ENCODE peak calls at places on chromosome 15, in seven cellular contexts. P is astrocyte of the spinal cord, H is adrenal gland, N is testis, B is SK-N-SH, A is mucosa of descending colon, Y is neural progenitor cell. E is an unnamed sample.

GRCh38 chr15:46344115-46344749 is 709.4 kb downstream of the SQOR start:
- DNase-seq in B (no peak), Y (no peak), A (no peak), H (no peak), N (no peak), P (no peak), E (peak)

GRCh38 chr15:63357061-63357460 is 24.6 kb downstream of the CA12 start:
- DNase-seq in A (no peak), H (no peak), B (no peak), N (no peak), P (no peak), Y (no peak), E (no peak)

GRCh38 chr15:38696120-38696727 is 131.6 kb upstream of the RASGRP1 start:
- DNase-seq in A (peak), N (no peak), B (no peak), P (peak), H (no peak), Y (no peak), E (no peak)

GRCh38 chr15:45594835-45595530 is 7.8 kb downstream of the BLOC1S6 start:
- DNase-seq in N (no peak), Y (no peak), H (no peak), A (no peak), B (no peak), P (no peak), E (no peak)

GRCh38 chr15:85009435-85009834 is 27.8 kb downstream of the PDE8A start:
- DNase-seq in P (no peak), A (no peak), H (no peak), N (no peak), Y (no peak), B (no peak), E (no peak)

GRCh38 chr15:29103825-29104565 is 165.6 kb downstream of the NSMCE3 start:
- DNase-seq in A (peak), N (peak), H (peak), P (peak), B (no peak), Y (peak), E (peak)

GRCh38 chr15:71780349-71780976 is 29.9 kb upstream of the NR2E3 start:
- DNase-seq in B (peak), A (no peak), P (peak), Y (peak), N (peak), H (no peak), E (peak)

GRCh38 chr15:98063311-98063710 is 102.8 kb downstream of the ARRDC4 start:
- DNase-seq in N (no peak), B (no peak), P (no peak), Y (no peak), H (no peak), A (no peak), E (no peak)

GRCh38 chr15:94236638-94237037 is 5.3 kb downstream of the MCTP2 start:
- DNase-seq in Y (no peak), H (no peak), N (no peak), A (no peak), B (no peak), P (no peak), E (peak)

GRCh38 chr15:71203573-71204444 is 88.5 kb downstream of the THSD4 start:
- DNase-seq in A (no peak), H (no peak), N (no peak), Y (peak), B (no peak), P (no peak), E (no peak)

GRCh38 chr15:79431636-79432344 is at the start of gene MINAR1:
- DNase-seq in P (peak), H (peak), N (peak), A (no peak), Y (peak), B (peak), E (peak)

GRCh38 chr15:69315402-69316110 is 16.8 kb downstream of the PAQR5 start:
- DNase-seq in P (no peak), N (no peak), A (no peak), Y (no peak), B (peak), H (no peak), E (no peak)

GRCh38 chr15:69319384-69320375 is 21.0 kb downstream of the PAQR5 start:
- DNase-seq in A (no peak), N (no peak), P (no peak), B (no peak), Y (no peak), H (no peak), E (no peak)

GRCh38 chr15:69317392-69317841 is 18.7 kb downstream of the PAQR5 start:
- DNase-seq in N (no peak), H (no peak), A (no peak), Y (no peak), P (no peak), B (no peak), E (no peak)

GRCh38 chr15:69316281-69316680 is 17.6 kb downstream of the PAQR5 start:
- DNase-seq in P (no peak), A (no peak), N (no peak), B (no peak), Y (no peak), H (no peak), E (no peak)

DNA sequence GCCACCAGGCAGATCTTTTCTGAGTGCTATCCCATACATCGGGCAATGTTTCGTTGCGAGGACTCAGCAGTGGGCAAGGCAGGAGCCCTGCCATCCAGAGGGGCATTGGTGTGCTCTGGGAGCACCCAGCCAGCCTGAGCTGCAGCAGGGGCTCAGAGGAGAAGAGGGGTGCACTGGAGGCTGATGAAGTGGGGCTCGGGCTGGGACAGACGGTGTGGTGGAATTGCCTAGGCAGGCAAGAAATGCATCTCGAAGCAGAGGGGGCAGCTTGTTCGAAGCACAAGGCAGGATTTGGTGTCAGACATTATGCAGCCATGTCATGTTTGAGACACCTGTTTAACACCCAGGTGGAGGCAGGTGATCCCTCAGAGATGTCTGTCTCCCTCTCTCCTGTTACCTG is 19.3 kb downstream of the PAQR5 start:
- DNase-seq in Y (no peak), H (no peak), B (peak), A (no peak), N (no peak), P (no peak), E (no peak)
- H3K4me3 ChIP-seq in Y (no peak), H (no peak), B (no peak), A (no peak), N (no peak), P (no peak), E (no peak)

DNA sequence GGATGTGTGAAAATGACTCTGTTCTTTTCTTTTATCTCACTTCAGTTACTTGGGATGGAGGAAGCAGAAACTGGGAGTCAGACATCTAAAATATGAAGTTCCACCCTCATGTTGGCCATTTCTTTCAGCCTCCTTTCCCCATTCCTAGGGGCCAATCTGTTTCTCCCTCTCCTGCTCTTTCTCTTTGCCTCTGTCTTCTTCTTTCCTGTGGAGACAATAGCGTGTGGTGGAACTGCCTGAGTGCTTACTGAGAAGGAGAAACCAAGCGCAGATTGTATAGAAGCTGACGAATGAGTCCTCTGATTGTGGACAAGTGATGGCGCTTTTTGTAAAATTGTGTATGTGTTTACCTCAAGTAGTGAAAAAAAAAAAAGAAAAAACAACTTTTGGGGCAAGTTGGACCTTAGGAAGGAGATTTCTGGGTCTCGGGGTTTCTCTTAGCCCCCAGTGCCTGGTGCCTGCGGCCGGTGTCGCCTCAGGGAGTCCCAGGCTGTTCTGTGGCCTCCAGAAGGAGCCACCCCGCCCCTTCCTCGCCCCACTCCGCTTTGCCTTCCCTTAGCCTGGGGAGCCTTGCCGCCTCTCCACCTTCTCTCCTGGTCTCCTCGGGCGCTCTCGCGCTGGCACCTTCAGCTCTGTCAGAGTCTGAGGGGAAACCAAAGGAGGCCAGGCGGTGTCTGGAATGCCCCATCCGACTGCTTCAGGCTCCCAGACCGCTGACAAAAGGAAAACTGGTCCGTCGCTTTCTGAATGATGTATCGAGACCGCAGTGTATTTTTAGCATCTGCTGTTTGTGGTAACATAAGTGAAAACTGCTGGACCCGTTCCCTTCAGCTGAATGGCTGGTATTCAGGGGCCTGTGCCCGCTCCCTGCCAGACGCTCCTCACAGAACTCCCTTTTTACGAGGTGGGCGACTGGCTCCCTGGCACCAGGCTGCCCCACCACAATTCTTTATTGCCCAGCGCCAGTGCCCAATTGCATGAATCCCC is 30.1 kb downstream of the SCG5 start:
- DNase-seq in Y (no peak), B (no peak), H (no peak), A (no peak), N (no peak), P (no peak), E (no peak)
- H3K4me3 ChIP-seq in Y (no peak), B (no peak), H (no peak), A (no peak), N (peak), P (no peak), E (no peak)

GRCh38 chr15:100778831-100779288 is 100.8 kb upstream of the ALDH1A3 start:
- DNase-seq in B (no peak), N (peak), Y (peak), H (no peak), P (no peak), A (no peak), E (no peak)
- H3K4me3 ChIP-seq in B (no peak), N (no peak), Y (no peak), H (no peak), P (no peak), A (no peak), E (no peak)

DNA sequence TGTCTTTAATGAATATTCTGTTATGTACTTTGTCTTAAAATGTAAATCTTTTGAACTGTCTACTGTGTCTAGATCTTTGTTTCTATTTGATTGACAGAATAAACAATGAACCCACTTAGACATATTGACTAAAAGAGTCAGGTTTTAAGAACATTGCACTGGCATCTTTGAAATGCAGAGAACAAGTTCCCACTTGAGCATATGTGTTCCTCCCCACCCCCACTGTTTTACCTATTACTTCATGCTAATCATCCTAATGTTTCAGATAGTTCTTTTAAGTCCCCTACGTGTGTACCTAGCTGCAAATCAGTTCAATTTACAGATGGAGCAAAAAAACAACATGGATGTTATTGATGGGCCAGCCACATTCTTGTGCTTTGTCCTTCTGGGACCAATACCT is 11.7 kb upstream of the TCF12 start:
- DNase-seq in N (no peak), B (no peak), P (no peak), Y (no peak), H (no peak), A (no peak), E (peak)
- H3K4me3 ChIP-seq in N (no peak), B (no peak), P (no peak), Y (no peak), H (no peak), A (no peak), E (no peak)

GRCh38 chr15:90903733-90904536 is 833 bp downstream of the MAN2A2 start:
- DNase-seq in H (no peak), Y (peak), N (peak), B (no peak), A (peak), P (no peak), E (peak)
- H3K4me3 ChIP-seq in H (peak), Y (peak), N (peak), B (peak), A (no peak), P (peak), E (peak)

GRCh38 chr15:65066001-65066634 is 1.7 kb downstream of the RASL12 start:
- DNase-seq in H (no peak), B (no peak), P (no peak), A (no peak), N (no peak), Y (peak), E (no peak)
- H3K4me3 ChIP-seq in H (no peak), B (no peak), P (no peak), A (no peak), N (peak), Y (peak), E (no peak)

GRCh38 chr15:78130012-78130353 is 1.3 kb downstream of the CIB2 start:
- DNase-seq in P (no peak), A (no peak), Y (no peak), N (no peak), B (no peak), H (no peak), E (no peak)

GRCh38 chr15:78131295-78132021 is at the start of gene CIB2:
- DNase-seq in N (peak), A (peak), B (peak), H (peak), Y (peak), P (peak), E (no peak)

GRCh38 chr15:78129098-78130011 is 1.9 kb downstream of the CIB2 start:
- DNase-seq in H (peak), A (no peak), Y (no peak), B (no peak), P (no peak), N (no peak), E (no peak)

GRCh38 chr15:78127882-78128281 is 3.4 kb downstream of the CIB2 start:
- DNase-seq in B (no peak), H (no peak), A (no peak), P (no peak), N (no peak), Y (no peak), E (no peak)

GRCh38 chr15:78130466-78131294 is 565 bp downstream of the CIB2 start:
- DNase-seq in B (peak), A (peak), H (peak), Y (no peak), P (no peak), N (peak), E (no peak)
- H3K4me3 ChIP-seq in B (peak), A (peak), H (peak), Y (peak), P (peak), N (peak), E (peak)

GRCh38 chr15:88804257-88804656 is 1.0 kb downstream of the ACAN start:
- DNase-seq in N (no peak), P (no peak), H (no peak), B (no peak), A (no peak), Y (no peak), E (no peak)

GRCh38 chr15:88802991-88803240 is 320 bp upstream of the ACAN start:
- DNase-seq in N (no peak), P (no peak), H (no peak), A (no peak), B (no peak), Y (no peak), E (no peak)

GRCh38 chr15:88802250-88802990 is 816 bp upstream of the ACAN start:
- DNase-seq in N (no peak), B (no peak), A (no peak), H (no peak), P (no peak), Y (no peak), E (no peak)

GRCh38 chr15:88803920-88804247 is 648 bp downstream of the ACAN start:
- DNase-seq in H (no peak), A (no peak), Y (no peak), P (no peak), N (no peak), B (no peak), E (no peak)

DNA sequence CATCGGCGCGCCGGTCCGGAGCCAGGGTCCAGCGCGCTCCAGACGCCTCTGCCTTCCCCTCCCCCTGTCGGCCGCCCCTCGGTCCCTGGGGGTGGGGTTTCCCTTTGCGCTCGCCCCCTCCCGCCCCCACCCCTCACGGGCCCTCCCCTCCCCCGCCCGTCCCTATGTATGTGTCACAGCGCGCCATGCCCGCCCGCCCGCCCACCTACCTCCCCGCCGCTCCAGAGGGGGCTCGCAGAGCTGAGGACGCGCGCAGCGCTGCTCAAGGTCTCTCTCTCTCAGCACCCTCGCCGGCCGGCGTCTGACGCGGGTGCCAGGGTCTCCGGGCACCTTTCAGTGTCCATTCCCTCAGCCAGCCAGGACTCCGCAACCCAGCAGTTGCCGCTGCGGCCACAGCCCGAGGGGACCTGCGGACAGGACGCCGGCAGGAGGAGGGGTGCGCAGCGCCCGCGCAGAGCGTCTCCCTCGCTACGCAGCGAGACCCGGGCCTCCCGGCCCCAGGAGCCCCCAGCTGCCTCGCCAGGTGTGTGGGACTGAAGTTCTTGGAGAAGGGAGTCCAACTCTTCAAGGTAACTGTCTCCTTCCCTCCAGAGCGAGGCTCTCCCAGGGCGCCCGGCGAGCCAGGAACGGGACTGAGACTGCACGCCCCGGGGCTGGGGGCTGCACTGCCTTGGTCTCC is at the start of gene ACAN:
- DNase-seq in Y (peak), H (no peak), P (no peak), N (no peak), B (peak), A (no peak), E (no peak)
- H3K4me3 ChIP-seq in Y (peak), H (no peak), P (no peak), N (peak), B (no peak), A (no peak), E (no peak)

E was measured in bronchial epithelial cell.